ENCODE peak calls at places on chromosomes 6 and 20, in four cellular contexts. One of them, this sample, is unnamed.

GRCh38 chr6:141258516-141258915 is 874.2 kb upstream of the GJE1 start:
- DNase-seq in SK-N-DZ: no peak
- DNase-seq in amygdala: no peak
- DNase-seq in neural progenitor cell: no peak
- DNase-seq in this sample: no peak

GRCh38 chr6:90574610-90575009 is 12.3 kb downstream of the MAP3K7 start:
- DNase-seq in amygdala: no peak
- DNase-seq in neural progenitor cell: no peak
- DNase-seq in SK-N-DZ: no peak
- DNase-seq in this sample: no peak

GRCh38 chr6:147166360-147166944 is 37.8 kb upstream of the STXBP5 start:
- DNase-seq in neural progenitor cell: no peak
- DNase-seq in amygdala: no peak
- DNase-seq in SK-N-DZ: no peak
- DNase-seq in this sample: no peak

GRCh38 chr6:127347188-127347587 is 3.8 kb upstream of the ECHDC1 start:
- DNase-seq in amygdala: no peak
- DNase-seq in SK-N-DZ: no peak
- DNase-seq in neural progenitor cell: no peak
- DNase-seq in this sample: no peak

GRCh38 chr20:4791121-4791520 is 69.4 kb downstream of the PRND start:
- DNase-seq in neural progenitor cell: no peak
- DNase-seq in amygdala: no peak
- DNase-seq in SK-N-DZ: no peak
- DNase-seq in this sample: no peak

GRCh38 chr20:37365760-37366638 is 20.1 kb downstream of the SRC start:
- DNase-seq in amygdala: no peak
- DNase-seq in neural progenitor cell: no peak
- DNase-seq in SK-N-DZ: no peak
- DNase-seq in this sample: no peak

GRCh38 chr6:72974276-72974675 is 251.0 kb downstream of the KHDC1L start:
- DNase-seq in neural progenitor cell: no peak
- DNase-seq in amygdala: no peak
- DNase-seq in SK-N-DZ: no peak
- DNase-seq in this sample: no peak

GRCh38 chr6:49410564-49410963 is 52.5 kb downstream of the MMUT start:
- DNase-seq in amygdala: no peak
- DNase-seq in neural progenitor cell: no peak
- DNase-seq in SK-N-DZ: no peak
- DNase-seq in this sample: no peak

GRCh38 chr6:41602864-41603608 is 35.2 kb upstream of the MDFI start:
- DNase-seq in neural progenitor cell: peak; percentile 92
- DNase-seq in SK-N-DZ: peak; percentile 83
- DNase-seq in amygdala: peak; percentile 53
- DNase-seq in this sample: peak; percentile 83

GRCh38 chr6:100633096-100633766 is 168.5 kb upstream of the SIM1 start:
- DNase-seq in neural progenitor cell: peak; percentile 10
- DNase-seq in amygdala: no peak
- DNase-seq in SK-N-DZ: no peak
- DNase-seq in this sample: no peak

GRCh38 chr20:63351380-63351700 is 9.8 kb downstream of the CHRNA4 start:
- DNase-seq in amygdala: no peak
- DNase-seq in neural progenitor cell: no peak
- DNase-seq in SK-N-DZ: no peak
- DNase-seq in this sample: no peak

GRCh38 chr6:106039836-106040592 is 46.1 kb upstream of the PRDM1 start:
- DNase-seq in amygdala: no peak
- DNase-seq in SK-N-DZ: no peak
- DNase-seq in neural progenitor cell: no peak
- DNase-seq in this sample: no peak

GRCh38 chr6:119148825-119149525 is 70.5 kb upstream of the FAM184A start:
- DNase-seq in amygdala: no peak
- DNase-seq in neural progenitor cell: no peak
- DNase-seq in SK-N-DZ: no peak
- DNase-seq in this sample: no peak

GRCh38 chr6:22353036-22353560 is 56.3 kb upstream of the PRL start:
- DNase-seq in SK-N-DZ: no peak
- DNase-seq in amygdala: no peak
- DNase-seq in neural progenitor cell: no peak
- DNase-seq in this sample: no peak

GRCh38 chr6:134410531-134410930 is 92.6 kb upstream of the SGK1 start:
- DNase-seq in amygdala: no peak
- DNase-seq in neural progenitor cell: no peak
- DNase-seq in SK-N-DZ: no peak
- DNase-seq in this sample: no peak

GRCh38 chr6:52284131-52284459 is 447 bp downstream of the MCM3 start:
- DNase-seq in SK-N-DZ: peak; percentile 77
- DNase-seq in amygdala: no peak
- DNase-seq in neural progenitor cell: peak; percentile 90
- DNase-seq in this sample: peak; percentile 70

GRCh38 chr20:14996883-14997672 is 659.7 kb upstream of the FLRT3 start:
- DNase-seq in neural progenitor cell: no peak
- DNase-seq in SK-N-DZ: no peak
- DNase-seq in amygdala: no peak
- DNase-seq in this sample: no peak

GRCh38 chr6:155495011-155495768 is 39.6 kb upstream of the NOX3 start:
- DNase-seq in neural progenitor cell: peak; percentile 76
- DNase-seq in SK-N-DZ: peak; percentile 52
- DNase-seq in amygdala: no peak
- DNase-seq in this sample: peak; percentile 55

GRCh38 chr6:7085911-7086310 is 21.9 kb upstream of the RREB1 start:
- DNase-seq in amygdala: no peak
- DNase-seq in SK-N-DZ: no peak
- DNase-seq in neural progenitor cell: no peak
- DNase-seq in this sample: no peak

GRCh38 chr6:119311514-119312142 is 37.9 kb downstream of the MAN1A1 start:
- DNase-seq in amygdala: no peak
- DNase-seq in neural progenitor cell: peak; percentile 80
- DNase-seq in SK-N-DZ: no peak
- DNase-seq in this sample: no peak

GRCh38 chr20:6802227-6802626 is 34.7 kb downstream of the BMP2 start:
- DNase-seq in neural progenitor cell: no peak
- DNase-seq in SK-N-DZ: no peak
- DNase-seq in amygdala: no peak
- DNase-seq in this sample: no peak

GRCh38 chr20:63750807-63751470 is 11.4 kb downstream of the SLC2A4RG start:
- DNase-seq in amygdala: no peak
- DNase-seq in SK-N-DZ: peak; percentile 58
- DNase-seq in neural progenitor cell: no peak
- DNase-seq in this sample: no peak

GRCh38 chr6:96075826-96076225 is 60.1 kb downstream of the FUT9 start:
- DNase-seq in SK-N-DZ: no peak
- DNase-seq in neural progenitor cell: no peak
- DNase-seq in amygdala: no peak
- DNase-seq in this sample: no peak

GRCh38 chr6:31567531-31568370 is 4.3 kb upstream of the LTA start:
- DNase-seq in SK-N-DZ: no peak
- DNase-seq in neural progenitor cell: no peak
- DNase-seq in amygdala: no peak
- DNase-seq in this sample: no peak

GRCh38 chr6:27031302-27031701 is 216.2 kb upstream of the PRSS16 start:
- DNase-seq in neural progenitor cell: no peak
- DNase-seq in amygdala: no peak
- DNase-seq in SK-N-DZ: no peak
- DNase-seq in this sample: no peak

GRCh38 chr6:149876241-149876933 is 12.2 kb upstream of the LRP11 start:
- DNase-seq in neural progenitor cell: no peak
- DNase-seq in SK-N-DZ: no peak
- DNase-seq in amygdala: no peak
- DNase-seq in this sample: no peak

GRCh38 chr6:146850238-146850896 is 251.6 kb downstream of the ADGB start:
- DNase-seq in SK-N-DZ: no peak
- DNase-seq in amygdala: no peak
- DNase-seq in neural progenitor cell: no peak
- DNase-seq in this sample: no peak

GRCh38 chr20:62595491-62595890 is 46.8 kb upstream of the SLCO4A1 start:
- DNase-seq in SK-N-DZ: no peak
- DNase-seq in neural progenitor cell: no peak
- DNase-seq in amygdala: no peak
- DNase-seq in this sample: peak; percentile 59

GRCh38 chr20:640674-641515 is 12.1 kb downstream of the SRXN1 start:
- DNase-seq in neural progenitor cell: no peak
- DNase-seq in SK-N-DZ: no peak
- DNase-seq in amygdala: no peak
- DNase-seq in this sample: no peak

GRCh38 chr6:127302728-127303675 is 36.3 kb downstream of the RNF146 start:
- DNase-seq in amygdala: no peak
- DNase-seq in SK-N-DZ: no peak
- DNase-seq in neural progenitor cell: peak; percentile 25
- DNase-seq in this sample: peak; percentile 38

GRCh38 chr20:1927217-1927616 is 32.0 kb downstream of the SIRPA start:
- DNase-seq in amygdala: no peak
- DNase-seq in SK-N-DZ: no peak
- DNase-seq in neural progenitor cell: no peak
- DNase-seq in this sample: no peak

GRCh38 chr6:169868458-169868857 is 117.0 kb downstream of the ERMARD start:
- DNase-seq in neural progenitor cell: no peak
- DNase-seq in SK-N-DZ: no peak
- DNase-seq in amygdala: no peak
- DNase-seq in this sample: no peak

GRCh38 chr6:31922942-31923341 is 4.6 kb upstream of the C2 start:
- DNase-seq in SK-N-DZ: no peak
- DNase-seq in neural progenitor cell: peak; percentile 39
- DNase-seq in amygdala: no peak
- DNase-seq in this sample: peak; percentile 52

GRCh38 chr6:105993341-105993740 is 92.8 kb upstream of the PRDM1 start:
- DNase-seq in neural progenitor cell: peak; percentile 53
- DNase-seq in SK-N-DZ: no peak
- DNase-seq in amygdala: no peak
- DNase-seq in this sample: peak; percentile 73

GRCh38 chr20:6501061-6501460 is 266.4 kb upstream of the BMP2 start:
- DNase-seq in neural progenitor cell: no peak
- DNase-seq in SK-N-DZ: no peak
- DNase-seq in amygdala: no peak
- DNase-seq in this sample: no peak

GRCh38 chr6:119129968-119130484 is 51.6 kb upstream of the FAM184A start:
- DNase-seq in neural progenitor cell: no peak
- DNase-seq in amygdala: no peak
- DNase-seq in SK-N-DZ: peak; percentile 61
- DNase-seq in this sample: no peak

GRCh38 chr6:11229267-11230043 is 3.0 kb downstream of the NEDD9 start:
- DNase-seq in SK-N-DZ: no peak
- DNase-seq in neural progenitor cell: peak; percentile 84
- DNase-seq in amygdala: no peak
- DNase-seq in this sample: peak; percentile 84

GRCh38 chr6:159372333-159372732 is 203.1 kb downstream of the FNDC1 start:
- DNase-seq in neural progenitor cell: no peak
- DNase-seq in SK-N-DZ: no peak
- DNase-seq in amygdala: no peak
- DNase-seq in this sample: no peak

GRCh38 chr6:157335829-157336228 is 12.5 kb upstream of the TMEM242 start:
- DNase-seq in SK-N-DZ: peak; percentile 16
- DNase-seq in neural progenitor cell: no peak
- DNase-seq in amygdala: no peak
- DNase-seq in this sample: no peak

This sample was measured in iPS-NIHi11.